ENCODE peak calls at places on chromosomes 2 and 18, in five cellular contexts. B is HepG2, E is suprapubic skin, P is ovary, O is A549. X is an unnamed sample.

GRCh38 chr2:100038019-100038418 is 104.4 kb downstream of the AFF3 start:
- DNase-seq in B (no peak), E (no peak), P (no peak), O (no peak), X (no peak)

GRCh38 chr2:16167471-16168426 is 227.4 kb downstream of the MYCN start:
- DNase-seq in B (no peak), E (no peak), P (no peak), O (no peak), X (no peak)

GRCh38 chr2:191247381-191248057 is 2.3 kb downstream of the MYO1B start:
- DNase-seq in B (peak; percentile 98), E (no peak), P (peak; percentile 31), O (peak; percentile 81), X (peak; percentile 94)

GRCh38 chr18:54125429-54125828 is 99.0 kb downstream of the MBD2 start:
- DNase-seq in B (no peak), E (no peak), P (no peak), O (no peak), X (no peak)

GRCh38 chr2:190342601-190343000 is 788 bp upstream of the INPP1 start:
- DNase-seq in B (no peak), E (no peak), P (no peak), O (no peak), X (no peak)

GRCh38 chr18:49098386-49098785 is 147.6 kb upstream of the SMAD7 start:
- DNase-seq in B (no peak), E (no peak), P (no peak), O (no peak), X (no peak)

GRCh38 chr2:215751200-215751910 is 262.0 kb downstream of the MREG start:
- DNase-seq in B (peak; percentile 39), E (no peak), P (no peak), O (no peak), X (peak; percentile 93)

GRCh38 chr2:235676536-235676799 is 182.6 kb downstream of the AGAP1 start:
- DNase-seq in B (no peak), E (no peak), P (no peak), O (no peak), X (no peak)

GRCh38 chr2:126995652-126996377 is 97.1 kb downstream of the TEX51 start:
- DNase-seq in B (peak; percentile 33), E (no peak), P (no peak), O (no peak), X (no peak)

GRCh38 chr2:11535899-11536344 is 2.1 kb downstream of the GREB1 start:
- DNase-seq in B (peak; percentile 62), E (no peak), P (no peak), O (no peak), X (no peak)

GRCh38 chr18:70280007-70280925 is 8.6 kb upstream of the SOCS6 start:
- DNase-seq in B (no peak), E (no peak), P (no peak), O (no peak), X (no peak)

GRCh38 chr2:226796840-226797288 is 2.8 kb downstream of the IRS1 start:
- DNase-seq in B (no peak), E (peak; percentile 60), P (peak; percentile 73), O (no peak), X (no peak)

GRCh38 chr2:226798422-226799210 is 1.0 kb downstream of the IRS1 start:
- DNase-seq in B (no peak), E (peak; percentile 77), P (peak; percentile 67), O (no peak), X (no peak)

GRCh38 chr2:226796012-226796839 is 3.4 kb downstream of the IRS1 start:
- DNase-seq in B (no peak), E (peak; percentile 59), P (peak; percentile 28), O (no peak), X (no peak)

GRCh38 chr2:226797989-226798421 is 1.6 kb downstream of the IRS1 start:
- DNase-seq in B (no peak), E (no peak), P (no peak), O (no peak), X (no peak)

GRCh38 chr2:226797289-226797988 is 2.2 kb downstream of the IRS1 start:
- DNase-seq in B (no peak), E (peak; percentile 77), P (peak; percentile 51), O (no peak), X (no peak)
- H3K4me3 ChIP-seq in B (no peak overlapping the region), E (peak overlapping the region; percentile 68), P (peak overlapping the region; percentile 93), O (peak overlapping the region; percentile 80), X (no peak overlapping the region)

GRCh38 chr2:45000921-45001628 is 8.2 kb downstream of the SIX2 start:
- DNase-seq in B (no peak), E (no peak), P (no peak), O (no peak), X (no peak)

GRCh38 chr2:45000341-45000901 is 8.8 kb downstream of the SIX2 start:
- DNase-seq in B (no peak), E (no peak), P (no peak), O (no peak), X (no peak)

GRCh38 chr2:45003586-45004568 is 5.4 kb downstream of the SIX2 start:
- DNase-seq in B (no peak), E (no peak), P (no peak), O (no peak), X (no peak)

GRCh38 chr2:45002661-45003210 is 6.5 kb downstream of the SIX2 start:
- DNase-seq in B (no peak), E (no peak), P (no peak), O (no peak), X (no peak)

DNA sequence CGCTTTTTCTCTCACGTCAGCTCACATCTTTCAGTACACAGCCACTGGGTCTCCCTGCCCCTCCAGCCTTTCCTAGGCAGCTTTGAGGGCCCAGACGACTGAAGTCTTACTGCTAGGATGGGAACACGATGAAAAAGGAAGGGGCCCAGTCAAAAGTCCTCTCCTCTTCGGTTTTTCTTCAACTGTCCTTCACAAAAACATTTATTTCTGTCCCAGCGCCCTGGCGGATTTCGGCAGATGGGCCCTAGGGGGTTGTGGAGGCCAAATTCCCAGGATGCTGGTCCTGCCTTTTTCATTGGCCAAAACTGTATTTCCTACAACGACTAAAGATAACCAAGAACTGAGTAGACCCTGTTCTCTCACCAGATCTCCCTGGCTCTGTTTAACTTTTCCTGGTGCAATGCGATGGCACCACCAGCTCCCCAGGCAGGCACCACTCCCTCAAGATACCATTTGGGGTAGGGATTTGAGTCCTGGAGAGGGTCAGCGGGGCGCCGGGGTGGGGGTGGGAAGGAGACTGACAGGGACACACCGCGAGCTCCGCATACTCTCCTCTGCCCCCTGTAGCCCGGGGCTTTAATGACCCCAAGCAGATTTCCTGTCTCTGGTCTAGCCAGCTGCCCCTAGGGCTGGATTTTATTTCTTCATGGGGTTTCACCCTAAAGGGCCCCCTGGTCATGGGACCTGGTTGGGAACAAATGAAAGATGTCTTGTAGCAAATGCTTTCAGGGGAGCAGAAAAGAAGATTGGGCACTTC is 7.4 kb downstream of the SIX2 start:
- DNase-seq in B (no peak), E (no peak), P (no peak), O (no peak), X (no peak)
- H3K4me3 ChIP-seq in B (no peak overlapping the region), E (peak overlapping the region; percentile 31), P (no peak overlapping the region), O (no peak overlapping the region), X (no peak overlapping the region)

GRCh38 chr2:240452471-240453256 is 17.2 kb downstream of the GPC1 start:
- DNase-seq in B (peak; percentile 41), E (peak; percentile 57), P (peak; percentile 82), O (peak; percentile 66), X (no peak)

GRCh38 chr2:240451108-240451611 is 15.7 kb downstream of the GPC1 start:
- DNase-seq in B (no peak), E (peak; percentile 64), P (peak; percentile 20), O (no peak), X (no peak)

GRCh38 chr2:240453461-240454030 is 18.1 kb downstream of the GPC1 start:
- DNase-seq in B (no peak), E (peak; percentile 49), P (peak; percentile 21), O (no peak), X (no peak)

GRCh38 chr2:240450532-240451107 is 15.2 kb downstream of the GPC1 start:
- DNase-seq in B (no peak), E (no peak), P (peak; percentile 17), O (no peak), X (no peak)

GRCh38 chr2:240451791-240452470 is 16.5 kb downstream of the GPC1 start:
- DNase-seq in B (no peak), E (peak; percentile 64), P (peak; percentile 26), O (no peak), X (no peak)
- H3K4me3 ChIP-seq in B (peak overlapping the region; percentile 58), E (peak overlapping the region; percentile 74), P (peak overlapping the region; percentile 57), O (peak overlapping the region; percentile 70), X (peak overlapping the region; percentile 48)

GRCh38 chr2:6880200-6880733 is 2.7 kb downstream of the RSAD2 start:
- DNase-seq in B (no peak), E (no peak), P (no peak), O (no peak), X (no peak)
- H3K4me3 ChIP-seq in B (no peak overlapping the region), E (no peak overlapping the region), P (no peak overlapping the region), O (no peak overlapping the region), X (no peak overlapping the region)

GRCh38 chr2:10305254-10305635 is 2.5 kb downstream of the HPCAL1 start:
- DNase-seq in B (no peak), E (no peak), P (no peak), O (no peak), X (no peak)
- H3K4me3 ChIP-seq in B (no peak overlapping the region), E (peak overlapping the region; percentile 15), P (no peak overlapping the region), O (no peak overlapping the region), X (no peak overlapping the region)

DNA sequence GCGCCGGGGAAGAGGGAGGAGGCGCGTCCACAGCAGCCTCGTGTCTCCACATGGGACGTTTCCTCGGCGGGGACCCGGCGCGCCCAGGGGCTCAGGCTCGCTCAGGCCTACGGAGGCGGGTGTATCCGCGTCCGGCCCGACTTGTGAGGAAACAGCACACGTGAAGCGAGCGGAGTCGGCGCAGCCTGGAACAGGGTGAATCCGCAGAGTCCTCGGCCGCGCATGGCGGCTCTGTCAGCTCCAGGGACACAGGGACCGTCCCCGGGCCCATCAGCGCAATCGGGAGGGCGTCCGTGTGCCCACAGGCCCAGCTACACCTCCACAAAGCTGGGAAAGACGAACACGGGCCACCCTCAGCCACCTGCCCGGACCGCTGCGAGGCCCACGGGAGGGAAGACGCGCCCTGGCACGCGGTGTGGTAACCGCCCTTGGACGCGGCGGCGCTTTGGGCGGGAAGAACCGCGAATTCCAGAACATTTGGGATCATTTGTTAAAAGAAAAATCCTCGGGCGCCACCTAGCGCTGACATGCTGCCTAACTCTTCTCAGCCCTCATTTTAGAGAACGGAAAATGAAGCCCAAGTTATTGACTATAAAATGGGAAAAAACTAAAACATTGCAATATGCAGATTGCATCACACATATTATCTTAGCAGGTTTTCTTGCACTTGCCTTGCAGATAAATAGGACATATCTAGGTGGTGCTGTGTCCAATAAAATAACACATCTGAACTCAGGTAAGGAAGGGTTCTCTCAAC is 40.4 kb downstream of the TMEM18 start:
- DNase-seq in B (peak; percentile 49), E (peak; percentile 88), P (peak; percentile 66), O (peak; percentile 48), X (no peak)
- H3K4me3 ChIP-seq in B (no peak overlapping the region), E (peak overlapping the region; percentile 27), P (no peak overlapping the region), O (no peak overlapping the region), X (no peak overlapping the region)